ENCODE peak calls at places on chromosomes 2 and 18, in four cellular contexts. D, U, A and W are unnamed samples.

GRCh38 chr18:79245517-79246001 is 150.2 kb upstream of the NFATC1 start:
- DNase-seq in D (no peak), U (no peak), A (no peak), W (no peak)

GRCh38 chr2:235087812-235088607 is 136.2 kb downstream of the SH3BP4 start:
- DNase-seq in A (no peak), U (no peak), D (no peak), W (no peak)

GRCh38 chr2:95356821-95357700 is 45.4 kb upstream of the FAHD2A start:
- DNase-seq in U (no peak), A (no peak), D (no peak), W (no peak)

GRCh38 chr2:188369365-188369764 is 77.7 kb downstream of the GULP1 start:
- DNase-seq in D (peak; percentile 45), A (no peak), U (peak; percentile 69), W (no peak)

GRCh38 chr2:15941483-15941853 is 1.1 kb downstream of the MYCN start:
- DNase-seq in A (peak; percentile 64), D (no peak), U (peak; percentile 92), W (peak; percentile 85)

GRCh38 chr2:207727256-207727655 is 15.8 kb downstream of the CCNYL1 start:
- DNase-seq in D (peak; percentile 25), U (no peak), A (no peak), W (no peak)

GRCh38 chr2:11870064-11870463 is 123.6 kb downstream of the LPIN1 start:
- DNase-seq in U (peak; percentile 69), D (no peak), A (no peak), W (no peak)

GRCh38 chr18:79877163-79878091 is 74.0 kb downstream of the SLC66A2 start:
- DNase-seq in D (no peak), U (peak; percentile 12), A (no peak), W (peak; percentile 26)

GRCh38 chr2:206435738-206436137 is 7.6 kb upstream of the ADAM23 start:
- DNase-seq in U (no peak), D (no peak), A (no peak), W (no peak)

GRCh38 chr18:69817335-69817935 is 130.2 kb downstream of the CD226 start:
- DNase-seq in U (peak; percentile 19), D (peak; percentile 98), A (no peak), W (no peak)

GRCh38 chr2:110718382-110718781 is 14.0 kb upstream of the ACOXL start:
- DNase-seq in D (no peak), A (no peak), U (no peak), W (no peak)

GRCh38 chr2:189492451-189492850 is 51.2 kb downstream of the WDR75 start:
- DNase-seq in D (peak; percentile 69), U (no peak), A (no peak), W (no peak)

GRCh38 chr2:10002681-10003080 is 40.7 kb upstream of the KLF11 start:
- DNase-seq in U (no peak), A (no peak), D (no peak), W (no peak)

GRCh38 chr2:949894-950626 is 589 bp upstream of the SNTG2 start:
- DNase-seq in U (peak; percentile 44), A (no peak), D (no peak), W (peak; percentile 61)

GRCh38 chr2:953408-953807 is 2.8 kb downstream of the SNTG2 start:
- DNase-seq in U (no peak), A (no peak), D (no peak), W (no peak)

GRCh38 chr2:950627-950992 is at the start of gene SNTG2:
- DNase-seq in D (no peak), A (no peak), U (peak; percentile 36), W (peak; percentile 53)

GRCh38 chr2:949384-949893 is 1.2 kb upstream of the SNTG2 start:
- DNase-seq in A (no peak), U (no peak), D (no peak), W (no peak)

DNA sequence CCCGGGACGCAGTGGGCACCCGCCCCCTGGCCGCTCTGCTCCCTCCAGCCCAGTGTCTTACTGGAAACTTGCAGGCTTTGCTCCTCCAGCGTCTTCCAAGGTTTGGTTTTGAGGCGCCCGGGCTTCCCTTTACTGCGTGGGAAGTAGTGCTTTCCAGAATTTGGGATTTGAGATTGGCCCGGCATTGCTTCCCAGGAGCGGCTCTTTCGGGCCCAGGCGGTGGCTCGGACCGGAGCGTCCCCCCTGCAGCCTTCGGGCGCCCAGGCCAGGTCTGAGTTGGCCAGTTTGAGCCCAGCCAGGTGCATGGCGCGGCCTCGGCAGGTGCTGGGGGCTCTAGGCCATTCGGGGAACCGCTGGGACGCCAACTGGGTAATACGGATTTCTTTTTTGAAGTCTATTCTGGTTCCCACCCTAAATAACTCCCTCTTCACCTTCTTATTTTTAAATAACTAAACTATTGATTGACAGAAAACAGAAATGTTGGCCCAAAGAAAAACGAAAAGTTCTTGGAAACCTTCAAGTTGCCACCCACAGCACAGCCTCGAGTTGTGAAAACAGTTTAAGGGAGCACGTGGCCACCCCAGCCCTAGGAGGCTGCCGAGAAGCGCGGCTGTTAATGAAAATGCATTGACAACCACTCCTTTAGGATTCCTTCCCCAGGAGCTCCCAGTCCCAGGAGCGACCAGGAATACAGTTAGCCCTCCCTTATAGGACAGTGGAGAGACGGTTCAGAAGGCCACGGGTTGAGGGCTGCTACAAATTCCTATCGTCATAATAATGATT is 766 bp downstream of the SNTG2 start:
- DNase-seq in A (no peak), D (no peak), U (peak; percentile 48), W (no peak)
- H3K4me2 ChIP-seq in A (peak overlapping the region; percentile 77), D (no peak overlapping the region), U (peak overlapping the region; percentile 20), W (peak overlapping the region; percentile 53)

DNA sequence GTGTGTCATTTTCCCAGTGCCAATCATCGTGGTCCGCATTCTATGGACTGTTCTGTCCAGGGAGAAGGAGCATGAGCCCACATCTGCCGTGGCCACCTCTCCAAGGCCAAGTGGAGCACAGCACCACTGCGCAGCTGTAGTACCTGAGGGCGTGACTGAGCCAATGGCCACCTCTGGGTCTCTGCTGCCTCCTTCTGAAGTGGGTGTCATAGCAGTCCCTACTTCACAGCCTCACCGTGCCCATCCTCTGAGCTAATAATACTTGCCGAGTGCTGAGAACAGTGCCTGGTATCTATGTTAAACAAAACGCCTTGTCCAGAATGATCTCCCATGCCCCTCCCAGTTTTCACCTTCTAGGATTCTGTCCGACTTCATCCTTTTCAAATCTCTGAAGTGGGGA is 256.1 kb downstream of the PRKCE start:
- DNase-seq in U (no peak), A (no peak), D (no peak), W (no peak)
- H2BK5ac ChIP-seq in U (no peak overlapping the region), A (no peak overlapping the region), D (no peak overlapping the region), W (no peak overlapping the region)

GRCh38 chr2:172702451-172702850 is 33.2 kb upstream of the RAPGEF4 start:
- DNase-seq in U (no peak), D (no peak), A (no peak), W (no peak)
- H4K5ac ChIP-seq in U (no peak overlapping the region), D (peak overlapping the region; percentile 62), A (no peak overlapping the region), W (no peak overlapping the region)

GRCh38 chr2:47620717-47621437 is 162.1 kb upstream of the MSH6 start:
- DNase-seq in U (no peak), A (no peak), D (no peak), W (no peak)
- H3K4me2 ChIP-seq in U (no peak overlapping the region), A (no peak overlapping the region), D (no peak overlapping the region), W (no peak overlapping the region)

GRCh38 chr2:47267389-47268086 is 112.4 kb upstream of the STPG4 start:
- DNase-seq in D (no peak), A (no peak), U (no peak), W (peak; percentile 51)

GRCh38 chr2:47266939-47267338 is 111.8 kb upstream of the STPG4 start:
- DNase-seq in U (no peak), D (no peak), A (no peak), W (no peak)

GRCh38 chr2:47270421-47270820 is 115.3 kb upstream of the STPG4 start:
- DNase-seq in U (no peak), D (no peak), A (no peak), W (no peak)

GRCh38 chr2:47271054-47272000 is 116.2 kb upstream of the STPG4 start:
- DNase-seq in D (no peak), U (no peak), A (no peak), W (no peak)

DNA sequence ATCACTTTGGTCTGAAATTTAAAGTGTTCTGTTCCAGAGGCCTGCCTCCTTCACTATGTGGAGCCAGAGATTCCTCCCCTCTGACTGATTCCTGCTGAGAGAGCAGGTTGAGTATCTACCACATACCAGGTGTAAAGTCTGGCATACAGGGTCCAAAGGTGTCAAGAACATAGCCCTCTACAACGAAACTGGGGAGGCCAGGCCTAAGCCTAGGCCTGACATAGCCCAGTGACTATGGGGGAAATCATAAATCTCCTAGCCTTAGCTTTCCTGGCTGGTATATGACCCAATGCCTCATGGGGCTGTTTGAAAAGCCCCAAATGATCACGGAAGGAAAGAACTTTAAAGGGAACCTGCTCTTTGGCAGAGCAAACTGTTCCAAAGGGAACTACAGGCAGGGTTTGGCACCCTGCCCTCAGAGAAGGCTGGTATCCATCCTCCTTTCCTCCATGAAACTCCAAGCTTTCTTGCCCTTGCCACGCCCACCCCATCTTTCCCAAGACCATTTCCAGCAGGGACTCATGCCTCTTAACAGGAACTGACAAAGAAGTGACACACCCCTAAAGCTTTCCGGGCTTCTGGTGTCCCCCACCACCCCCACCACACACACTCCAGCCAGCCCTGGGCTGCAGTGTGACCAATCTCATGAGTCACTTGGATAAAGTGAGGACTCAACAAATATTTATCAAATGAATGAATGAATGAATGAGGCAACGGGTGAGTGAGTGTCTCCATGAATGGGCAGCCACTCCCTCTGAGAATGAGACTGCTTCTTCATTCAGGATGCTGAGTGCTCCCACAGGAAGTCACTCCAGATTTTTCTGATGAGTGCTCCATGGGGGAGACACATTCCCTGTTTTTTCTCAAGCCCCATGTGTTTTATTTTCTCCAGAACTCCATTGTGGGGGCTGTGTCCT is 114.5 kb upstream of the STPG4 start:
- DNase-seq in U (peak; percentile 64), A (no peak), D (peak; percentile 99), W (no peak)
- H2BK5ac ChIP-seq in U (no peak overlapping the region), A (no peak overlapping the region), D (peak overlapping the region; percentile 94), W (no peak overlapping the region)

DNA sequence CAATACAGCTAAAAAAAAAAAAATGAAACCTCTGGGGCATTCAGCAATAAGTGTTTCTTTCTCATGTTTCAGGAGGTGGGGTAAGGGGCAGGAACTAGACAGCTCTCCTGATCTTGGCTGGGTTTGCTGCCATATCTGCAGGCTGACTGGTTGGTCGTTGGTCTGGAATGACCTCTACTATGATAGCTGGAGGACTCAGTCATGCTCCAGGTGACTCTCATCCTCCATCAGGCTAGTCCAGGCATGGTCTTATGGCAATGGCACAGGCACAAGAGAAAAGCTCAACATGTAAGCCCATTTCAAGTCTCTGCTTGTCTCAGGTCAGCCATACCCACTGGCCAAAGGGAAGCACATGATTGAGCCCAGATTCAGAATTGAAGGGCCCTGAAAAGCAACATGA is 9.5 kb upstream of the SLC1A4 start:
- DNase-seq in D (no peak), A (no peak), U (no peak), W (no peak)
- H4K5ac ChIP-seq in D (no peak overlapping the region), A (no peak overlapping the region), U (no peak overlapping the region), W (no peak overlapping the region)

DNA sequence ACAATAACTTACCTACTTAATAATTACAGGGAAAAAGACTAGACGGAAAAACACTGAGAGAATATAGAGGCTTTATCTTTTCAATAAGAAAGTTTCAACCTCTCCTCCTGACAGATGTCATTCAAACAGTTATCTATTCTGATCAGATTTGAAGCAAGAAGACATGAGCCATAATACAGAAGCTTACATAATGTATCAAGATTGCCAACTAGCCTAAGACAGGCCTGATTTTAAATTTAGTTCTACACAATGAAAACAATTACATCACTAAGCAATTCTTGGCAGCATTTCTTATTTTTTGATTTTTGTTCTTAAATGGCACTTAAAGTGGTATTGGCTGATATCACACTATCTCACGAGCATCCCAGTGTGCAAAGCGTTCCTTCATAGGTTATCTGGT is 41.6 kb downstream of the GPR155 start:
- DNase-seq in A (no peak), D (peak; percentile 40), U (no peak), W (no peak)
- H3K4me2 ChIP-seq in A (no peak overlapping the region), D (no peak overlapping the region), U (no peak overlapping the region), W (no peak overlapping the region)